ENCODE peak calls at places on chromosome 16, in six cellular contexts. D is stimulated activated naive CD8-positive, alpha-beta T cell treated with anti-CD3 and anti-CD28 coated beads, Interleukin-15, Interleukin-2, amounts not matched to agents 100 U/mL and 50 U/mL, for 24 hours; J is uterus; M is AG10803; V is stimulated activated CD4-positive, alpha-beta T cell treated with anti-CD3 and anti-CD28 coated beads, TNF-alpha, amount 100 ng/mL, for 24 hours; U is NCI-H2227 treated with DMSO at 0.1 percent for 48 hours. I is an unnamed sample.

GRCh38 chr16:85902366-85903155 is 3.6 kb downstream of the IRF8 start:
- DNase-seq in D (peak), J (no peak), M (no peak), U (no peak), V (no peak), I (no peak)

GRCh38 chr16:12470311-12471229 is 333.1 kb downstream of the CPPED1 start:
- DNase-seq in M (no peak), U (no peak), D (no peak), V (no peak), J (peak), I (peak)

GRCh38 chr16:58196898-58197313 is 1.0 kb downstream of the CSNK2A2 start:
- DNase-seq in D (peak), U (peak), J (no peak), V (no peak), M (peak), I (peak)

GRCh38 chr16:764848-765487 is 4.4 kb downstream of the MSLN start:
- DNase-seq in V (no peak), J (no peak), D (no peak), M (no peak), U (no peak), I (no peak)

GRCh38 chr16:85878875-85879274 is 20.1 kb upstream of the IRF8 start:
- DNase-seq in M (peak), U (no peak), V (no peak), D (no peak), J (no peak), I (peak)

GRCh38 chr16:22098538-22099255 is 6.4 kb downstream of the VWA3A start:
- DNase-seq in V (no peak), M (peak), D (no peak), U (peak), J (no peak), I (peak)

GRCh38 chr16:4415538-4416199 is 727 bp downstream of the CORO7 start:
- DNase-seq in J (no peak), M (no peak), D (peak), U (no peak), V (no peak), I (peak)

GRCh38 chr16:85137323-85138072 is 25.2 kb upstream of the CIBAR2 start:
- DNase-seq in V (no peak), M (peak), J (peak), D (no peak), U (no peak), I (peak)

GRCh38 chr16:56767018-56767417 is 37.1 kb downstream of the NUP93 start:
- DNase-seq in V (no peak), D (no peak), J (no peak), M (no peak), U (peak), I (no peak)

GRCh38 chr16:78184554-78185183 is 85.2 kb downstream of the WWOX start:
- DNase-seq in U (no peak), D (no peak), V (no peak), M (peak), J (no peak), I (no peak)

GRCh38 chr16:31181102-31181830 is 1.3 kb downstream of the FUS start:
- DNase-seq in J (peak), V (no peak), U (peak), M (no peak), D (peak), I (peak)

GRCh38 chr16:4265676-4266075 is 7.1 kb downstream of the TFAP4 start:
- DNase-seq in M (no peak), J (no peak), V (no peak), U (no peak), D (no peak), I (no peak)

GRCh38 chr16:85974428-85975375 is 75.7 kb downstream of the IRF8 start:
- DNase-seq in M (no peak), V (no peak), U (no peak), D (no peak), J (no peak), I (no peak)

GRCh38 chr16:4785758-4786433 is 2.2 kb downstream of the SEPTIN12 start:
- DNase-seq in M (no peak), U (no peak), D (no peak), J (no peak), V (no peak), I (no peak)

GRCh38 chr16:86108062-86108461 is 209.1 kb downstream of the IRF8 start:
- DNase-seq in J (no peak), M (no peak), U (no peak), D (no peak), V (no peak), I (no peak)

GRCh38 chr16:64545769-64546168 is 576.1 kb downstream of the CDH11 start:
- DNase-seq in M (no peak), U (no peak), J (no peak), V (no peak), D (no peak), I (peak)

GRCh38 chr16:35194681-35195080 is 1735.3 kb downstream of the TP53TG3F start:
- DNase-seq in M (no peak), U (no peak), J (no peak), D (no peak), V (no peak), I (no peak)

GRCh38 chr16:89099905-89100304 is 6.3 kb downstream of the ACSF3 start:
- DNase-seq in J (no peak), D (peak), M (peak), U (no peak), V (no peak), I (peak)

GRCh38 chr16:66025751-66026150 is 340.7 kb upstream of the CDH5 start:
- DNase-seq in J (no peak), D (no peak), U (no peak), M (no peak), V (no peak), I (no peak)

GRCh38 chr16:31182391-31182790 is 2.5 kb downstream of the FUS start:
- DNase-seq in M (no peak), U (no peak), J (no peak), V (no peak), D (no peak), I (no peak)

GRCh38 chr16:1530883-1531637 is 2.4 kb upstream of the TMEM204 start:
- DNase-seq in V (no peak), M (peak), D (no peak), U (no peak), J (peak), I (no peak)

GRCh38 chr16:86248325-86248905 is 261.9 kb upstream of the FOXF1 start:
- DNase-seq in J (no peak), M (no peak), U (no peak), V (no peak), D (no peak), I (no peak)